ENCODE peak calls at places on chromosome 1, in four cellular contexts. L is fibroblast of lung, V is ovary, A is psoas muscle. N is an unnamed sample. For H3K4me1, the result is how much of the 10 kb centered on the place peaks cover.

GRCh38 chr1:4585216-4585615 is 69.2 kb upstream of the AJAP1 start:
- DNase-seq in A (no peak), L (no peak), V (no peak), N (no peak)

GRCh38 chr1:61641171-61641570 is 83.8 kb downstream of the TM2D1 start:
- DNase-seq in V (no peak), L (no peak), A (no peak), N (no peak)

GRCh38 chr1:247681288-247681897 is 1.9 kb upstream of the OR13G1 start:
- DNase-seq in V (no peak), L (peak), A (no peak), N (no peak)

GRCh38 chr1:59410457-59410856 is 113.6 kb downstream of the FGGY start:
- DNase-seq in A (no peak), L (no peak), V (no peak), N (no peak)

GRCh38 chr1:26336477-26337205 is 17.3 kb downstream of the CRYBG2 start:
- DNase-seq in L (no peak), V (peak), A (peak), N (peak)

GRCh38 chr1:27530192-27530591 is 40.2 kb upstream of the WASF2 start:
- DNase-seq in A (no peak), L (no peak), V (peak), N (no peak)

GRCh38 chr1:15063783-15064182 is 89.8 kb upstream of the TMEM51 start:
- DNase-seq in V (no peak), L (no peak), A (no peak), N (no peak)

GRCh38 chr1:94329986-94330385 is 88.2 kb upstream of the ABCD3 start:
- DNase-seq in A (no peak), L (peak), V (no peak), N (no peak)

GRCh38 chr1:21175324-21175669 is 1.4 kb downstream of the EIF4G3 start:
- DNase-seq in V (no peak), L (peak), A (no peak), N (peak)

GRCh38 chr1:68479501-68479900 is 17.4 kb downstream of the DEPDC1 start:
- DNase-seq in V (no peak), A (no peak), L (no peak), N (no peak)

GRCh38 chr1:202063093-202063492 is 52.7 kb downstream of the ELF3 start:
- DNase-seq in L (peak), V (no peak), A (no peak), N (no peak)

GRCh38 chr1:182175340-182176068 is 114.0 kb upstream of the ZNF648 start:
- DNase-seq in L (no peak), A (no peak), V (no peak), N (no peak)

GRCh38 chr1:154599658-154600057 is 8.3 kb downstream of the ADAR start:
- DNase-seq in L (no peak), V (no peak), A (no peak), N (no peak)

GRCh38 chr1:1758692-1759455 is 19.4 kb downstream of the NADK start:
- DNase-seq in A (peak), L (no peak), V (peak), N (peak)

GRCh38 chr1:162074548-162074947 is 5.1 kb downstream of the NOS1AP start:
- DNase-seq in L (no peak), A (no peak), V (no peak), N (no peak)

DNA sequence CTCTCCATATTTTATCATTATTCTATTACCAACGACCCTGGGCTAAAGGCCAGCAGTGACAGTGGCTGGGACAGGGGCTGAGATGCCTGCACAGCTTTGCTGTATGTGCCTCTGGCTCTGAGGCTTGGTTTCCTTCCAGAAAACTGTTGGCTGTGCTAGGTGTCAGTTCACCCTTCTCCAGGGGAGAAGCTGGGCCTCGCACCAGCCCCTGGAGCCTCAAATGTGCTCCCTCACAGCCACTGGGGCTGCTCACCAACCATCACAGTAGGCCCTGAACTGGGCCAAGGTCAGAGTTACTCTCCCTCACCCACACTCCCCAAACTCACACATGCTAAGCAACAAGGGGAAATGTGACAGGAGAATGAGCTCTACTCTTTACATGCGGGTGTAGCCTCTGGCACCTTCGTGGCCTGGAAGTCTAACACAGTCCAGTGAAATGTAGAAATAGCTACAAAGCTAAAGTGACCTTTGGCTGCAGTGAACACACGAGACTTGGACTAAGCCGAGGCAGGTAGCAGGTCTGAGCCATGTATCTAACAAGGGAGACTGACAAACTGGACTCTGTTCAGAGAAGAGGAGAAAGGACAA is 4.7 kb upstream of the CD160 start:
- DNase-seq in L (no peak), A (no peak), V (no peak), N (peak)
- H3K27ac ChIP-seq in L (no peak), A (no peak), V (no peak), N (peak)

DNA sequence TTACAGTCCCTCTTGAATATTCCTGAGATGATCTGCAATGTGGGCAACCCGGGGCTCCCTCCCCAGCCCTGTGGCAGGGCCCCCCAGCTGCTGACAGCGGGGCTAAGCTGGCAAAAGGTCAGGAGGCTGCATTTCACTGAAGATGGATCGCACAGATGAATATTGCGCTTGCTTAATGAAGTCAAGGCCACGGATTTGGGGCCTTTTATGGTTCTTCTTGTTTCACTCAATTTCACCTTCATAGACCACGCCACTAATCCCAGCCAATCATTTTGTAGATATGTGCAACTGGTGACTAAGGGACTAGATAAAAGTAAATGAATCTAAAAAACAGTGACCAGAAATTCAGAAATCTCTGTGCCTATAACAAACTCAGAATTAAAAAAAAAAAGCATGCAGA is 50.8 kb upstream of the SLC22A15 start:
- DNase-seq in A (no peak), V (no peak), L (no peak), N (no peak)
- H3K4me3 ChIP-seq in A (no peak), V (no peak), L (no peak), N (no peak)

GRCh38 chr1:151010346-151010726 is 2.1 kb downstream of the PRUNE1 start:
- DNase-seq in L (no peak), A (no peak), V (no peak), N (no peak)

GRCh38 chr1:151009206-151009587 is 948 bp downstream of the PRUNE1 start:
- DNase-seq in V (no peak), A (no peak), L (peak), N (no peak)

GRCh38 chr1:151007853-151008243 is 401 bp upstream of the PRUNE1 start:
- DNase-seq in V (no peak), L (no peak), A (no peak), N (no peak)

GRCh38 chr1:151009674-151010345 is 1.6 kb downstream of the PRUNE1 start:
- DNase-seq in L (no peak), V (no peak), A (no peak), N (no peak)

GRCh38 chr1:151008244-151009205 is at the start of gene PRUNE1:
- DNase-seq in V (peak), A (peak), L (peak), N (peak)
- H3K4me1 ChIP-seq in V (under half), A (under half), L (under half), N (half or more)

GRCh38 chr1:39919545-39919944 is 17.8 kb upstream of the MYCL start:
- DNase-seq in A (no peak), L (peak), V (peak), N (no peak)

GRCh38 chr1:39922139-39922757 is 20.5 kb upstream of the MYCL start:
- DNase-seq in V (peak), L (no peak), A (no peak), N (no peak)

GRCh38 chr1:39915499-39916129 is 13.9 kb upstream of the MYCL start:
- DNase-seq in L (no peak), V (no peak), A (no peak), N (no peak)

GRCh38 chr1:39917825-39918224 is 16.1 kb upstream of the MYCL start:
- DNase-seq in A (no peak), L (no peak), V (no peak), N (no peak)
- H3K27ac ChIP-seq in A (no peak), L (no peak), V (no peak), N (no peak)

GRCh38 chr1:161020573-161021167 is at the start of gene F11R:
- DNase-seq in A (peak), L (no peak), V (peak), N (no peak)

GRCh38 chr1:161021168-161021958 is 411 bp upstream of the F11R start:
- DNase-seq in V (peak), L (no peak), A (peak), N (peak)

GRCh38 chr1:161018631-161018930 is 2.4 kb downstream of the F11R start:
- DNase-seq in A (no peak), V (no peak), L (no peak), N (no peak)

GRCh38 chr1:161021959-161022332 is 994 bp upstream of the F11R start:
- DNase-seq in V (no peak), A (no peak), L (no peak), N (no peak)

DNA sequence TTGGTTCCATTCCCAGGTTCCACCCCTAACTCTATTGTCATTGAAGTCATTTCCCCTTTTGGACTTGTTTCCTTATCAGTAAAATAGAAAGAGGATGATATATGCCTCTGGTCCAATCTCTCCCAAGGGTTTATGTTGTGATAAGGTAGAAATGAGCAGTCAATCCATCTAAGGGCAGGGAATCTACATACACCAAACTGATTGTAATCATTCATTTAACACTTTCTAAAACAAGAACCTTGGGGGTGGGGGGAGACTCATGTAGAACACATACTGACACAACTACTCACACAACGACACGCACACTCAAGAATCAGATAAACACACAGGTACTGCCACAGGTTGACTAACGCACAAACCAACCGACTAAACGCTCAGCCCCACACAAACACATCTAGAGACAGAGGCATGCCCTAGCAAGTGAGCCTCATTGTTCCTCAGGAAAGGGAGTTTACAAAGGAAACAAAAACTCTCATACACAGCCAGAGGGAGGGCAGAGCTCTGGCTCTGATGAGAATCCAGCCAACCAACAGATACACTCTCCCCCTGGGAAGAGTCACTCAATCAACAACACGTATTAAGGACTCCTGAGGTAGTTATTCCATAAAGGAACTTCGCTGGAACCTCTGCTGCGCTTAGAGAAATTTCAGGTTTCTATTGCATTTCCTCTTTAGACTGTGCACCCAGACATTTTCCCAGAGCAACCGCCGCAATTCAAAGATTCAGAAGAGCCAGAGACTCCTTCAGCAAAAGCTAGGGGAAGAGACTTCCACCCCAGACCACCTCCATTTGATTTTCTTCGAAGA is 982 bp downstream of the F11R start:
- DNase-seq in L (no peak), A (no peak), V (no peak), N (no peak)
- H3K4me3 ChIP-seq in L (no peak), A (peak), V (peak), N (peak)

GRCh38 chr1:23578997-23579363 is 19.7 kb upstream of the ID3 start:
- DNase-seq in A (no peak), L (no peak), V (no peak), N (no peak)

GRCh38 chr1:23578311-23578996 is 19.2 kb upstream of the ID3 start:
- DNase-seq in L (no peak), V (no peak), A (no peak), N (no peak)

GRCh38 chr1:23575226-23575810 is 16.0 kb upstream of the ID3 start:
- DNase-seq in A (no peak), L (no peak), V (no peak), N (no peak)

GRCh38 chr1:23576338-23577055 is 17.2 kb upstream of the ID3 start:
- DNase-seq in L (no peak), A (no peak), V (no peak), N (no peak)

GRCh38 chr1:23577056-23577985 is 18.0 kb upstream of the ID3 start:
- DNase-seq in L (peak), A (no peak), V (no peak), N (no peak)
- H3K4me1 ChIP-seq in L (under half), A (under half), V (under half), N (under half)

DNA sequence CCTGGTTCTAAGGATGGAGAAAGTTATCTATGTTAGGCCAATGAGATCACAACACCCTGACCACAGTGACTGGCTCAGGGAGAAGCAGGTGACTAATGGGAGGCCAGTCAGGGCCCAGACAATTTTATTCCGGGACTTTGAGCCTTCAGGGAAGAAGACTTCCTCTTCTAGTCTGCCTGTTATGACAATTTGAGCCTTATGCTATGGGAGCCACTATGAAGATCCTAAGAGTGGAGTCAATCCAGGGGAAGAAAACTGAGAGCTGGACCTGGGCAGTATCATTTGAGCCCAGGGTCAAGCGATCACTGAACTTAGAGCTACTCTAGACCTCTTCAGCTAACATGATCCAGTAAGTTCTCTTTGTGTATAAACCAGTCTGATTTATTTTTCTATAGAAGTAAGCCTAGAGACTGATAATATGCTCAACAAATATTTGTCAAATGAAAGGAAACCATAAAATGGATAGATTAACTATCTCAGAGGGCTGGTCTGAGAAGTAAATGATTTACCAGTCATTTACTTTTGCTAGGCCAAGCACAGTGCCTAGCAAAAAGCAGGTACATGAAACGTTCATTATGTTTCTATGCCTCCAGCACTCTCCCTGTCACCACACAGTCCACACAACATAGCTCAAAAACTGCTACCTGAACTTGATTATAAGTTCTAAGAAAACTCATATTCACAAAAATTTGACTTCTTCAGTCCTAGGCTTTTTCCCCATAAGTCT is 4.2 kb upstream of the C1orf141 start:
- DNase-seq in A (no peak), L (no peak), V (no peak), N (no peak)
- H3K27ac ChIP-seq in A (no peak), L (no peak), V (no peak), N (no peak)

GRCh38 chr1:170664828-170665617 is 1.1 kb downstream of the PRRX1 start:
- DNase-seq in V (peak), L (peak), A (peak), N (peak)

GRCh38 chr1:170666661-170667060 is 2.7 kb downstream of the PRRX1 start:
- DNase-seq in A (peak), V (peak), L (no peak), N (no peak)

GRCh38 chr1:170664283-170664827 is 424 bp downstream of the PRRX1 start:
- DNase-seq in V (peak), L (no peak), A (peak), N (peak)

GRCh38 chr1:170663441-170664282 is at the start of gene PRRX1:
- DNase-seq in L (peak), A (peak), V (peak), N (no peak)

GRCh38 chr1:170665625-170666024 is 1.7 kb downstream of the PRRX1 start:
- DNase-seq in L (no peak), A (peak), V (peak), N (no peak)
- H3K4me3 ChIP-seq in L (peak), A (peak), V (peak), N (peak)

GRCh38 chr1:183879966-183880365 is 75.0 kb downstream of the RGL1 start:
- DNase-seq in A (no peak), L (no peak), V (no peak), N (no peak)

GRCh38 chr1:183876284-183876683 is 71.4 kb downstream of the RGL1 start:
- DNase-seq in V (no peak), A (no peak), L (no peak), N (no peak)

GRCh38 chr1:183879477-183879876 is 74.6 kb downstream of the RGL1 start:
- DNase-seq in A (no peak), V (no peak), L (no peak), N (no peak)

GRCh38 chr1:183873642-183874041 is 68.7 kb downstream of the RGL1 start:
- DNase-seq in A (no peak), L (no peak), V (no peak), N (no peak)

DNA sequence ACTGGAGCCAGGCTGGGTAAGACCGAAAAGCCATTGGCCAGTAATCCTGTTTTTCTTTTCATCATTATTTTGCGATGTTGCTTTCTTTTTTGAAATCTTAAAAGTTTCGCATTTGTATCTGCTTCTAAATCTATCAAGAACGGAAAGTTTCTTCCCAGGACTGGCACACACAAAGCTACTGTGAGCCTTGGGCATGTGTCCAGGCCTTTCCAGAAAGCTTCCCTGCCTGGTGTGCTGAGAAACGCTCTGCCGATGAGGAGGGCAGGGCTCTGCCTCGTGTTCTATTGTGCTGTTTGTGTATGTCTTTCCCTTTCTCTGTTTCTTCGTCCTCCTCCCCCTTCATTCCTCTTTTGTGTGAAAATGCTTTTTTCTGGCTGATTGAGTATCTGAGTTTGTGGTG is 72.4 kb downstream of the RGL1 start:
- DNase-seq in A (peak), L (peak), V (peak), N (peak)
- H3K4me1 ChIP-seq in A (under half), L (under half), V (under half), N (half or more)